ENCODE peak calls at places on chromosomes 1 and 21, in nine cellular contexts. One of them, this sample, is unnamed.

GRCh38 chr1:36918604-36919003 is 115.7 kb downstream of the GRIK3 start:
- DNase-seq in CD4-positive, alpha-beta memory T cell: no peak
- DNase-seq in pancreas: no peak
- DNase-seq in breast epithelium: no peak
- DNase-seq in neural progenitor cell: no peak
- DNase-seq in psoas muscle: no peak
- DNase-seq in hepatocyte: no peak
- DNase-seq in PC-3: no peak
- DNase-seq in lower lobe of right lung: no peak
- DNase-seq in this sample: no peak

GRCh38 chr1:41874903-41875411 is 43.8 kb downstream of the HIVEP3 start:
- DNase-seq in CD4-positive, alpha-beta memory T cell: no peak
- DNase-seq in pancreas: no peak
- DNase-seq in breast epithelium: no peak
- DNase-seq in neural progenitor cell: peak; percentile 34
- DNase-seq in psoas muscle: no peak
- DNase-seq in hepatocyte: no peak
- DNase-seq in PC-3: no peak
- DNase-seq in lower lobe of right lung: no peak
- DNase-seq in this sample: no peak

GRCh38 chr1:9305216-9305615 is 12.5 kb downstream of the SPSB1 start:
- DNase-seq in CD4-positive, alpha-beta memory T cell: no peak
- DNase-seq in pancreas: no peak
- DNase-seq in breast epithelium: no peak
- DNase-seq in neural progenitor cell: no peak
- DNase-seq in psoas muscle: peak; percentile 39
- DNase-seq in hepatocyte: no peak
- DNase-seq in PC-3: no peak
- DNase-seq in lower lobe of right lung: no peak
- DNase-seq in this sample: no peak

GRCh38 chr21:33231526-33231925 is 1.8 kb downstream of the IFNAR2 start:
- DNase-seq in CD4-positive, alpha-beta memory T cell: peak; percentile 46
- DNase-seq in pancreas: no peak
- DNase-seq in breast epithelium: no peak
- DNase-seq in neural progenitor cell: no peak
- DNase-seq in psoas muscle: no peak
- DNase-seq in hepatocyte: no peak
- DNase-seq in PC-3: no peak
- DNase-seq in lower lobe of right lung: no peak
- DNase-seq in this sample: no peak

GRCh38 chr1:211580303-211580687 is 1.3 kb upstream of the SLC30A1 start:
- DNase-seq in CD4-positive, alpha-beta memory T cell: no peak
- DNase-seq in pancreas: no peak
- DNase-seq in breast epithelium: no peak
- DNase-seq in neural progenitor cell: peak; percentile 11
- DNase-seq in psoas muscle: no peak
- DNase-seq in hepatocyte: no peak
- DNase-seq in PC-3: no peak
- DNase-seq in lower lobe of right lung: no peak
- DNase-seq in this sample: no peak

GRCh38 chr1:65825736-65826135 is 33.0 kb downstream of the PDE4B start:
- DNase-seq in CD4-positive, alpha-beta memory T cell: no peak
- DNase-seq in pancreas: no peak
- DNase-seq in breast epithelium: no peak
- DNase-seq in neural progenitor cell: no peak
- DNase-seq in psoas muscle: no peak
- DNase-seq in hepatocyte: no peak
- DNase-seq in PC-3: peak; percentile 28
- DNase-seq in lower lobe of right lung: no peak
- DNase-seq in this sample: no peak

GRCh38 chr1:39258146-39258924 is 53.8 kb downstream of the MACF1 start:
- DNase-seq in CD4-positive, alpha-beta memory T cell: peak; percentile 71
- DNase-seq in pancreas: peak; percentile 51
- DNase-seq in breast epithelium: peak; percentile 72
- DNase-seq in neural progenitor cell: peak; percentile 77
- DNase-seq in psoas muscle: peak; percentile 75
- DNase-seq in hepatocyte: peak; percentile 81
- DNase-seq in PC-3: peak; percentile 84
- DNase-seq in lower lobe of right lung: no peak
- DNase-seq in this sample: peak; percentile 57

GRCh38 chr1:207024202-207025143 is 8.1 kb downstream of the C1orf116 start:
- DNase-seq in CD4-positive, alpha-beta memory T cell: no peak
- DNase-seq in pancreas: no peak
- DNase-seq in breast epithelium: no peak
- DNase-seq in neural progenitor cell: no peak
- DNase-seq in psoas muscle: no peak
- DNase-seq in hepatocyte: peak; percentile 82
- DNase-seq in PC-3: no peak
- DNase-seq in lower lobe of right lung: no peak
- DNase-seq in this sample: no peak

GRCh38 chr1:247184254-247184653 is 12.4 kb upstream of the ZNF124 start:
- DNase-seq in CD4-positive, alpha-beta memory T cell: no peak
- DNase-seq in pancreas: no peak
- DNase-seq in breast epithelium: no peak
- DNase-seq in neural progenitor cell: no peak
- DNase-seq in psoas muscle: no peak
- DNase-seq in hepatocyte: no peak
- DNase-seq in PC-3: no peak
- DNase-seq in lower lobe of right lung: no peak
- DNase-seq in this sample: no peak

GRCh38 chr1:168763031-168763430 is 34.0 kb upstream of the DPT start:
- DNase-seq in CD4-positive, alpha-beta memory T cell: no peak
- DNase-seq in pancreas: no peak
- DNase-seq in breast epithelium: no peak
- DNase-seq in neural progenitor cell: no peak
- DNase-seq in psoas muscle: no peak
- DNase-seq in hepatocyte: no peak
- DNase-seq in PC-3: no peak
- DNase-seq in lower lobe of right lung: no peak
- DNase-seq in this sample: no peak

GRCh38 chr21:14875704-14876364 is 189.0 kb downstream of the NRIP1 start:
- DNase-seq in CD4-positive, alpha-beta memory T cell: no peak
- DNase-seq in pancreas: no peak
- DNase-seq in breast epithelium: no peak
- DNase-seq in neural progenitor cell: no peak
- DNase-seq in psoas muscle: no peak
- DNase-seq in hepatocyte: no peak
- DNase-seq in PC-3: no peak
- DNase-seq in lower lobe of right lung: no peak
- DNase-seq in this sample: no peak

GRCh38 chr1:167713330-167714081 is 8.3 kb upstream of the MPZL1 start:
- DNase-seq in CD4-positive, alpha-beta memory T cell: no peak
- DNase-seq in pancreas: peak; percentile 33
- DNase-seq in breast epithelium: no peak
- DNase-seq in neural progenitor cell: peak; percentile 53
- DNase-seq in psoas muscle: peak; percentile 66
- DNase-seq in hepatocyte: peak; percentile 39
- DNase-seq in PC-3: no peak
- DNase-seq in lower lobe of right lung: no peak
- DNase-seq in this sample: no peak

GRCh38 chr1:240999826-241000225 is 357.2 kb downstream of the RGS7 start:
- DNase-seq in CD4-positive, alpha-beta memory T cell: no peak
- DNase-seq in pancreas: no peak
- DNase-seq in breast epithelium: no peak
- DNase-seq in neural progenitor cell: no peak
- DNase-seq in psoas muscle: no peak
- DNase-seq in hepatocyte: no peak
- DNase-seq in PC-3: no peak
- DNase-seq in lower lobe of right lung: no peak
- DNase-seq in this sample: no peak

GRCh38 chr1:890661-891060 is 33.1 kb upstream of the SAMD11 start:
- DNase-seq in CD4-positive, alpha-beta memory T cell: no peak
- DNase-seq in pancreas: no peak
- DNase-seq in breast epithelium: no peak
- DNase-seq in neural progenitor cell: no peak
- DNase-seq in psoas muscle: no peak
- DNase-seq in hepatocyte: no peak
- DNase-seq in PC-3: no peak
- DNase-seq in lower lobe of right lung: no peak
- DNase-seq in this sample: no peak

GRCh38 chr1:70071597-70071996 is 133.8 kb downstream of the LRRC40 start:
- DNase-seq in CD4-positive, alpha-beta memory T cell: no peak
- DNase-seq in pancreas: no peak
- DNase-seq in breast epithelium: no peak
- DNase-seq in neural progenitor cell: no peak
- DNase-seq in psoas muscle: no peak
- DNase-seq in hepatocyte: no peak
- DNase-seq in PC-3: no peak
- DNase-seq in lower lobe of right lung: no peak
- DNase-seq in this sample: no peak

GRCh38 chr1:22808846-22809501 is 98.3 kb downstream of the EPHB2 start:
- DNase-seq in CD4-positive, alpha-beta memory T cell: no peak
- DNase-seq in pancreas: no peak
- DNase-seq in breast epithelium: no peak
- DNase-seq in neural progenitor cell: no peak
- DNase-seq in psoas muscle: peak; percentile 71
- DNase-seq in hepatocyte: peak; percentile 71
- DNase-seq in PC-3: peak; percentile 24
- DNase-seq in lower lobe of right lung: peak; percentile 48
- DNase-seq in this sample: no peak

GRCh38 chr1:225737179-225737578 is 40.4 kb upstream of the SRP9 start:
- DNase-seq in CD4-positive, alpha-beta memory T cell: no peak
- DNase-seq in pancreas: no peak
- DNase-seq in breast epithelium: no peak
- DNase-seq in neural progenitor cell: no peak
- DNase-seq in psoas muscle: no peak
- DNase-seq in hepatocyte: no peak
- DNase-seq in PC-3: peak; percentile 92
- DNase-seq in lower lobe of right lung: no peak
- DNase-seq in this sample: no peak

GRCh38 chr1:161198206-161198876 is 513 bp downstream of the ADAMTS4 start:
- DNase-seq in CD4-positive, alpha-beta memory T cell: no peak
- DNase-seq in pancreas: no peak
- DNase-seq in breast epithelium: peak; percentile 72
- DNase-seq in neural progenitor cell: peak; percentile 87
- DNase-seq in psoas muscle: peak; percentile 76
- DNase-seq in hepatocyte: peak; percentile 68
- DNase-seq in PC-3: peak; percentile 44
- DNase-seq in lower lobe of right lung: no peak
- DNase-seq in this sample: no peak

GRCh38 chr1:21308847-21309652 is 18.8 kb upstream of the ECE1 start:
- DNase-seq in CD4-positive, alpha-beta memory T cell: no peak
- DNase-seq in pancreas: no peak
- DNase-seq in breast epithelium: no peak
- DNase-seq in neural progenitor cell: peak; percentile 52
- DNase-seq in psoas muscle: no peak
- DNase-seq in hepatocyte: no peak
- DNase-seq in PC-3: peak; percentile 14
- DNase-seq in lower lobe of right lung: no peak
- DNase-seq in this sample: no peak

GRCh38 chr21:44490816-44491215 is 35.5 kb downstream of the LRRC3 start:
- DNase-seq in CD4-positive, alpha-beta memory T cell: no peak
- DNase-seq in pancreas: no peak
- DNase-seq in breast epithelium: no peak
- DNase-seq in neural progenitor cell: no peak
- DNase-seq in psoas muscle: no peak
- DNase-seq in hepatocyte: no peak
- DNase-seq in PC-3: no peak
- DNase-seq in lower lobe of right lung: no peak
- DNase-seq in this sample: no peak

GRCh38 chr1:43067233-43067745 is 104.8 kb downstream of the EBNA1BP2 start:
- DNase-seq in CD4-positive, alpha-beta memory T cell: no peak
- DNase-seq in pancreas: no peak
- DNase-seq in breast epithelium: no peak
- DNase-seq in neural progenitor cell: no peak
- DNase-seq in psoas muscle: no peak
- DNase-seq in hepatocyte: no peak
- DNase-seq in PC-3: no peak
- DNase-seq in lower lobe of right lung: no peak
- DNase-seq in this sample: no peak

GRCh38 chr1:68173283-68174172 is 58.8 kb downstream of the WLS start:
- DNase-seq in CD4-positive, alpha-beta memory T cell: no peak
- DNase-seq in pancreas: no peak
- DNase-seq in breast epithelium: no peak
- DNase-seq in neural progenitor cell: no peak
- DNase-seq in psoas muscle: no peak
- DNase-seq in hepatocyte: no peak
- DNase-seq in PC-3: peak; percentile 59
- DNase-seq in lower lobe of right lung: no peak
- DNase-seq in this sample: no peak
- H3K4me1 ChIP-seq in CD4-positive, alpha-beta memory T cell: no peaks in the 10 kb centered on the region
- H3K4me1 ChIP-seq in pancreas: peaks cover 21% of the 10 kb centered on the region
- H3K4me1 ChIP-seq in breast epithelium: peaks cover 11% of the 10 kb centered on the region
- H3K4me1 ChIP-seq in neural progenitor cell: peaks cover 37% of the 10 kb centered on the region
- H3K4me1 ChIP-seq in psoas muscle: peaks cover 58% of the 10 kb centered on the region
- H3K4me1 ChIP-seq in hepatocyte: peaks cover 21% of the 10 kb centered on the region
- H3K4me1 ChIP-seq in PC-3: peaks cover 51% of the 10 kb centered on the region
- H3K4me1 ChIP-seq in lower lobe of right lung: peaks cover 46% of the 10 kb centered on the region
- H3K4me1 ChIP-seq in this sample: no peaks in the 10 kb centered on the region

GRCh38 chr1:178345238-178345637 is 151.5 kb downstream of the CLEC20A start:
- DNase-seq in CD4-positive, alpha-beta memory T cell: no peak
- DNase-seq in pancreas: no peak
- DNase-seq in breast epithelium: no peak
- DNase-seq in neural progenitor cell: no peak
- DNase-seq in psoas muscle: no peak
- DNase-seq in hepatocyte: no peak
- DNase-seq in PC-3: no peak
- DNase-seq in lower lobe of right lung: no peak
- DNase-seq in this sample: no peak
- H3K27ac ChIP-seq in CD4-positive, alpha-beta memory T cell: no peak overlapping the region
- H3K27ac ChIP-seq in pancreas: peak overlapping the region; percentile 48
- H3K27ac ChIP-seq in breast epithelium: peak overlapping the region; percentile 45
- H3K27ac ChIP-seq in neural progenitor cell: no peak overlapping the region
- H3K27ac ChIP-seq in psoas muscle: peak overlapping the region; percentile 87
- H3K27ac ChIP-seq in hepatocyte: peak overlapping the region; percentile 6
- H3K27ac ChIP-seq in PC-3: peak overlapping the region; percentile 27
- H3K27ac ChIP-seq in lower lobe of right lung: no peak overlapping the region
- H3K27ac ChIP-seq in this sample: no peak overlapping the region

DNA sequence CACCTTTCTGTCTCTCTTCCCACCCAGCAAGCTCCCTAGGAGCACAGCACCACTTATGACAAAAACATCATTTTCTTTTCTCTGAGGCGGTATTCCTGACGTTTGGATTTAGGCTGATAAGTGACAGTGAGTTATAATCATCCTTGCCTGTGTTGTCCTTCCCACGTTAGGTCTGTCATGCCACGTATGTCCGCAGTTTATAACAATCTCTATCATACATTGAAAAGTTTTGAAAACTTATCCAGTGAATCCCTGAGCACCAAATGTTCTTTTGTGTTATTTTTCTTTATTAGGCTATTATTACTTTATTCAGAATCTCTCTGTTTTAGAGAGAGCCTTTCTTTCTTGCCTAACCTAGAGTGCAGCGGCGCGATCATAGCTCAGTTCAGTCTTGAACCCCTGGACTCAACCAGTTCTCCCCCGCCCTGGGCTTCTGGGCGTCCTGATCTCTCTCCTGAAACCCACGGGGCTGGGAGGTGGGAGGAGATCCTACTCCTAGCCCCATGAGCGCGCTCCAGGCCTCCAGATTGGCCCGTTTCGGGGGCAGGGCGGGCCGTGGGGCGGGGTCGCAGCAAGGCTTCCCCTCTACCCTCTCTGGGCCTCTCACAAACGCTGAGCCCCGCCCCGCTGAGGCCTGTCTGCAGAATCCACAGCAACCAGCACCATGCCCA is at the start of gene GSTM2:
- DNase-seq in CD4-positive, alpha-beta memory T cell: peak; percentile 79
- DNase-seq in pancreas: peak; percentile 93
- DNase-seq in breast epithelium: peak; percentile 91
- DNase-seq in neural progenitor cell: peak; percentile 95
- DNase-seq in psoas muscle: peak; percentile 96
- DNase-seq in hepatocyte: peak; percentile 94
- DNase-seq in PC-3: peak; percentile 86
- DNase-seq in lower lobe of right lung: peak; percentile 94
- DNase-seq in this sample: peak; percentile 54
- H3K4me3 ChIP-seq in CD4-positive, alpha-beta memory T cell: no peak within 1 kb of the TSS
- H3K4me3 ChIP-seq in pancreas: peak within 1 kb of the TSS; percentile 15
- H3K4me3 ChIP-seq in breast epithelium: peak within 1 kb of the TSS; percentile 50
- H3K4me3 ChIP-seq in neural progenitor cell: peak within 1 kb of the TSS; percentile 56
- H3K4me3 ChIP-seq in psoas muscle: peak within 1 kb of the TSS; percentile 72
- H3K4me3 ChIP-seq in hepatocyte: peak within 1 kb of the TSS; percentile 43
- H3K4me3 ChIP-seq in PC-3: peak within 1 kb of the TSS; percentile 64
- H3K4me3 ChIP-seq in lower lobe of right lung: peak within 1 kb of the TSS; percentile 59
- H3K4me3 ChIP-seq in this sample: peak within 1 kb of the TSS; percentile 45

GRCh38 chr1:186841599-186841998 is 12.8 kb downstream of the PLA2G4A start:
- DNase-seq in CD4-positive, alpha-beta memory T cell: no peak
- DNase-seq in pancreas: no peak
- DNase-seq in breast epithelium: no peak
- DNase-seq in neural progenitor cell: no peak
- DNase-seq in psoas muscle: no peak
- DNase-seq in hepatocyte: no peak
- DNase-seq in PC-3: peak; percentile 55
- DNase-seq in lower lobe of right lung: no peak
- DNase-seq in this sample: no peak
- H3K4me1 ChIP-seq in CD4-positive, alpha-beta memory T cell: no peaks in the 10 kb centered on the region
- H3K4me1 ChIP-seq in pancreas: no peaks in the 10 kb centered on the region
- H3K4me1 ChIP-seq in breast epithelium: no peaks in the 10 kb centered on the region
- H3K4me1 ChIP-seq in neural progenitor cell: peaks cover 3% of the 10 kb centered on the region
- H3K4me1 ChIP-seq in psoas muscle: no peaks in the 10 kb centered on the region
- H3K4me1 ChIP-seq in hepatocyte: peaks cover 5% of the 10 kb centered on the region
- H3K4me1 ChIP-seq in PC-3: peaks cover 2% of the 10 kb centered on the region
- H3K4me1 ChIP-seq in lower lobe of right lung: peaks cover 12% of the 10 kb centered on the region
- H3K4me1 ChIP-seq in this sample: no peaks in the 10 kb centered on the region

This sample was measured in effector memory CD4-positive, alpha-beta T cell.